ENCODE peak calls at places on chromosomes 13 and 19, in six cellular contexts. S, L, I, Z, J and F are unnamed samples.

GRCh38 chr19:47901370-47901769 is 15.3 kb upstream of the SULT2A1 start:
- DNase-seq in S (no peak), J (no peak), Z (no peak), I (no peak), L (no peak), F (no peak)

GRCh38 chr19:46977548-46977947 is 42.1 kb upstream of the NPAS1 start:
- DNase-seq in L (no peak), Z (no peak), S (no peak), J (no peak), I (no peak), F (no peak)

GRCh38 chr13:41196011-41196410 is 1.6 kb upstream of the KBTBD7 start:
- DNase-seq in S (no peak), L (no peak), J (no peak), I (no peak), Z (no peak), F (no peak)

GRCh38 chr19:43510713-43511112 is 6.2 kb upstream of the PHLDB3 start:
- DNase-seq in J (no peak), S (no peak), I (no peak), Z (no peak), L (no peak), F (no peak)

GRCh38 chr13:46893820-46894533 is 2.9 kb downstream of the HTR2A start:
- DNase-seq in S (peak), J (no peak), I (peak), Z (peak), L (peak), F (peak)

GRCh38 chr19:16587031-16588023 is 15.1 kb upstream of the SLC35E1 start:
- DNase-seq in L (peak), J (no peak), I (no peak), Z (no peak), S (no peak), F (peak)

GRCh38 chr13:96963786-96964475 is 30.3 kb downstream of the OXGR1 start:
- DNase-seq in I (no peak), J (no peak), L (no peak), S (no peak), Z (peak), F (no peak)

GRCh38 chr13:30159446-30159839 is 147.9 kb downstream of the KATNAL1 start:
- DNase-seq in J (no peak), I (no peak), Z (no peak), L (peak), S (no peak), F (no peak)

GRCh38 chr13:49711218-49711863 is 20.1 kb upstream of the EBPL start:
- DNase-seq in I (no peak), Z (no peak), J (peak), S (peak), L (peak), F (no peak)

GRCh38 chr19:42028304-42029216 is 34.5 kb upstream of the ATP1A3 start:
- DNase-seq in I (peak), L (no peak), S (peak), Z (peak), J (no peak), F (no peak)

GRCh38 chr13:111247552-111247951 is 72.9 kb upstream of the TEX29 start:
- DNase-seq in Z (no peak), I (no peak), J (peak), S (no peak), L (no peak), F (no peak)

GRCh38 chr19:5595129-5595528 is 27.4 kb upstream of the TINCR start:
- DNase-seq in L (no peak), Z (no peak), S (no peak), I (no peak), J (no peak), F (no peak)

GRCh38 chr19:35033067-35034004 is 3.1 kb downstream of the SCN1B start:
- DNase-seq in J (no peak), S (no peak), L (no peak), Z (no peak), I (no peak), F (no peak)

GRCh38 chr13:35848316-35848715 is 282.9 kb downstream of the DCLK1 start:
- DNase-seq in Z (no peak), L (no peak), S (no peak), I (no peak), J (no peak), F (no peak)

GRCh38 chr13:98416408-98416807 is 160.5 kb downstream of the STK24 start:
- DNase-seq in J (no peak), I (no peak), Z (no peak), S (no peak), L (no peak), F (no peak)

GRCh38 chr13:92952161-92952560 is 274.4 kb upstream of the GPC6 start:
- DNase-seq in J (no peak), L (peak), I (no peak), Z (no peak), S (no peak), F (no peak)

GRCh38 chr19:13037161-13037560 is 41.9 kb downstream of the NFIX start:
- DNase-seq in I (no peak), S (peak), Z (no peak), J (no peak), L (peak), F (no peak)

GRCh38 chr13:67230774-67231480 is 791 bp upstream of the PCDH9 start:
- DNase-seq in J (peak), S (peak), I (peak), L (peak), Z (peak), F (no peak)

GRCh38 chr13:84590663-84591062 is 708.4 kb upstream of the SLITRK1 start:
- DNase-seq in I (no peak), L (no peak), Z (no peak), S (no peak), J (no peak), F (no peak)

GRCh38 chr19:17703823-17704463 is 15.3 kb upstream of the MAP1S start:
- DNase-seq in Z (peak), L (peak), S (peak), J (peak), I (peak), F (no peak)

GRCh38 chr19:10217085-10217484 is 14.0 kb downstream of the S1PR2 start:
- DNase-seq in I (no peak), J (no peak), S (peak), Z (no peak), L (no peak), F (no peak)

GRCh38 chr13:62933809-62934208 is 1518.2 kb upstream of the PCDH20 start:
- DNase-seq in L (no peak), I (no peak), J (no peak), S (no peak), Z (no peak), F (no peak)

GRCh38 chr19:35832054-35832453 is 19.4 kb upstream of the PRODH2 start:
- DNase-seq in J (no peak), L (no peak), S (no peak), I (no peak), Z (no peak), F (no peak)

GRCh38 chr13:23547000-23547590 is 23.1 kb upstream of the TNFRSF19 start:
- DNase-seq in Z (no peak), L (peak), J (no peak), I (no peak), S (no peak), F (no peak)
- TF ChIP-seq BHLHE40 in Z (no peak), L (no peak), J (no peak), I (no peak), S (no peak), F (no peak)

DNA sequence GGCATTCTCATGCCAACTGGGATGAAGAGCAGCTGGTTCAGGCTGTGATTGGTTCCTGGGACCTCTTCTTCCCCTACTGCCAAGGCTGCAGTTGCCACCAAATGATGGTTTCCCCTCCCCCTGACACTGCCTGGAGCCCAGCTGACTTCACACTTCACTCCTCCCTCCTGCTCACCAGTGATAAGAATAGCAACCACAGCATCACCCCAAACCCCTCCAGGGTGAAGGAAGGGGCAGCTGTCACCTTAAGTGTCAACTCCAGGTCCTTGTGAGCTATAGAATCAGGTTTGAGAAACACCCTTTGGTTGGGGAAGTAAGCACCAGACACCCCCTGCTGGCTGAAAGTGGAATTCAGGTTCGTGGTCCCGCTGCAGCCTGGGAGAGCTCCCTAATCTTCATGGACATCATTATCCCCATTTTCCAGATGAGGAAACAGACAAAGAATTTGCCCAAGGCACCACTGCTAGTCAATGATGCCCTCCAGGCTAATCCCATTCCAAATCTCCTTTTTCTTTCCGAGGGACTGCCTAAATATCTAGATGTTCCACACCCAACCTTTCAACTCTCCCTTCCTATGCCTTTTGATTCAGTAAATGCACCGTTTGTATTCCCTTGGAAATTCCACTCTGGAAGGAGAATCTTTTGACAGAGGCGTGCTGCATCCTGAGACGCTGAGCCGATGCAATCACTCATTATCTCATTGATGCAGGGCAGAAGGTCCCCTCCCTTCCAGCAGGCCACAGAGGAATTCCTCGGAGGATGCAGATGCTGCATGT is 50.5 kb upstream of the UQCRFS1 start:
- DNase-seq in J (peak), S (peak), Z (peak), I (peak), L (peak), F (no peak)
- TF ChIP-seq BHLHE40 in J (no peak), S (no peak), Z (no peak), I (no peak), L (no peak), F (no peak)

GRCh38 chr19:15448778-15449619 is 757 bp downstream of the WIZ start:
- DNase-seq in J (no peak), Z (peak), I (no peak), S (peak), L (no peak), F (no peak)

GRCh38 chr19:15449620-15450527 is at the start of gene WIZ:
- DNase-seq in J (peak), Z (peak), I (peak), L (peak), S (peak), F (no peak)

GRCh38 chr19:15447057-15447456 is 2.7 kb downstream of the WIZ start:
- DNase-seq in S (no peak), L (no peak), I (no peak), J (no peak), Z (no peak), F (no peak)

GRCh38 chr19:15445807-15446376 is 3.9 kb downstream of the WIZ start:
- DNase-seq in Z (no peak), I (no peak), J (no peak), S (no peak), L (no peak), F (no peak)

GRCh38 chr19:15448014-15448777 is 1.6 kb downstream of the WIZ start:
- DNase-seq in L (no peak), J (no peak), S (no peak), Z (no peak), I (no peak), F (no peak)
- TF ChIP-seq BHLHE40 in L (no peak), J (no peak), S (no peak), Z (no peak), I (no peak), F (no peak)

GRCh38 chr13:109058071-109058470 is 428.7 kb downstream of the MYO16 start:
- DNase-seq in S (no peak), I (no peak), Z (no peak), J (no peak), L (no peak), F (no peak)
- TF ChIP-seq BHLHE40 in S (no peak), I (no peak), Z (no peak), J (no peak), L (no peak), F (no peak)

DNA sequence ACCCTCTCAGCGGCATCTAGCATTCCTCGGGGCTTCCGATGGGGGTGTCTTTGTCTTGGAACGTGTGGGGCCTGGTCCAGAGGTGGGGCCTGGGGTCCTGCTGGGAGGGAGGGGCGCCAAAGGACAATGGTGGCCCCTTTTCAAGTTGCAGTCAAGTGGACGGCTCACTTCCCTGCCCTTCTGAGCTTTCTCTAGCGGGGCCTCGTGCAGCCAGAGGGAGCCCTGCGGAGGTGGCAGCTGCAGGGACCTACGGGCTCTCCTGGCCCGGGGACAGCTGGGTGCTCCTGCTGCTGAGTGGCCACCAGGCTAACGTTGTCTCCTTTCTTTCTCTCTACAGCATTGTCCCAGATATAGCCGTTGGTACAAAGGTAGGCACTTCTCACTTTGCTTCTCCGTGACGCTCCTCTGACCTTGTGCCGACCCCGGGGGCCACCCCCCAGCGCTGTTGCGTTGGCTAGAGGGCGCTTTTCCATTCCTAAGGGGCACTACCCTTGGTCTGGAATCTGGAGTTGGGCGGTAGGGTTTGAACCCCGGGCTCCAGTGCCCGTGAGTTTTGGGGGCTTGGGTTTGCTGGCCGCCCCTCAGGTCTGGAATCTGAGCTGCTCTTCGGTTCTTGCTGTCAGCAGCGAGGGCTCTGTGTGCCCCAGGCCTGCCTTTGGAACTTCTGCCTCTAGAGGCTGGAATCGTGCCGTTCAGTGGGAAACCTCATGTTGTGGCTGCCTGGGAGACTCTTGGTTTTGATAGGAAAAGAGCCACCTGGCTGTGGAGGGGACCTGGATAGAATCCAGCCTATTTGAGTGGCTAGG is 2.0 kb downstream of the PTBP1 start:
- DNase-seq in L (peak), S (no peak), J (peak), Z (peak), I (no peak), F (no peak)
- TF ChIP-seq BHLHE40 in L (no peak), S (no peak), J (no peak), Z (no peak), I (no peak), F (no peak)

GRCh38 chr13:43203781-43204180 is 180.4 kb downstream of the DNAJC15 start:
- DNase-seq in J (no peak), Z (no peak), S (no peak), L (no peak), I (no peak), F (no peak)
- TF ChIP-seq BHLHE40 in J (no peak), Z (no peak), S (no peak), L (no peak), I (no peak), F (no peak)

GRCh38 chr13:34578471-34578870 is 363.6 kb upstream of the NBEA start:
- DNase-seq in I (no peak), Z (no peak), S (peak), J (no peak), L (no peak), F (no peak)
- TF ChIP-seq BHLHE40 in I (no peak), Z (no peak), S (no peak), J (no peak), L (no peak), F (no peak)

GRCh38 chr13:25391932-25392331 is 20.2 kb downstream of the ATP8A2 start:
- DNase-seq in J (no peak), Z (no peak), L (no peak), I (no peak), S (no peak), F (no peak)
- TF ChIP-seq BHLHE40 in J (no peak), Z (no peak), L (no peak), I (no peak), S (no peak), F (no peak)

DNA sequence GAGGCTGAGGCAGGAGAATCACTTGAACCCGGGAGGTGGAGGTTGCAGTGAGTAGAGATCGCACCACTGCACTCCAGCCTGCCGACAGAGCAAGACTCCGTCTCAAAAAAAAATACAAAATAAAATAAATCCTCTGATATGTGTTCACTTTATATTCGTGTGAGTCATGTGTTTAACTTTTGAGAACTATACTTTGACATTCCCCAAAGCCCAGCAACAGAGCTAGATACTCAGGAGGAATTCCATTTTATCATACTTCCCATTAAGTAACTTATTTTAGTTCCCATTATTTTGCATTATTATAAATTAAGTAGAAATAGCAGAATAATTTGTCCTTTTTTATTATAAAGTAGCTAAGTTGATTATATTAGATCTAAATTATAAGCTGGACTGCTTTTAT is 3.3 kb upstream of the CHAMP1 start:
- DNase-seq in J (no peak), I (no peak), L (peak), Z (no peak), S (no peak), F (no peak)
- TF ChIP-seq BHLHE40 in J (no peak), I (no peak), L (no peak), Z (no peak), S (no peak), F (no peak)